ENCODE peak calls at places on chromosomes 4 and X, in ten cellular contexts. B, V, R, T, G, H, S, C, J and X are unnamed samples.
A peak's percentile ranks its signal among the peaks of the same experiment; 100 is the strongest.

GRCh38 chr4:139223682-139224317 is 46.8 kb upstream of the ELF2 start:
- DNase-seq in B (no peak), V (no peak), R (no peak), T (no peak), G (no peak), H (peak; percentile 79), S (no peak), C (no peak), J (no peak), X (no peak)

GRCh38 chr4:174635732-174636131 is 113.4 kb upstream of the HPGD start:
- DNase-seq in B (no peak), V (no peak), R (no peak), T (no peak), G (no peak), H (no peak), S (no peak), C (no peak), J (no peak), X (no peak)

GRCh38 chr4:26140150-26140898 is 180.5 kb upstream of the RBPJ start:
- DNase-seq in B (no peak), V (no peak), R (no peak), T (no peak), G (no peak), H (peak; percentile 66), S (no peak), C (no peak), J (no peak), X (no peak)

GRCh38 chr4:83618991-83619390 is 83.1 kb downstream of the GPAT3 start:
- DNase-seq in B (no peak), V (no peak), R (peak; percentile 24), T (no peak), G (no peak), H (peak; percentile 15), S (no peak), C (no peak), J (peak; percentile 62), X (no peak)

GRCh38 chrX:11750694-11751093 is 7.3 kb upstream of the MSL3 start:
- DNase-seq in B (no peak), V (no peak), R (no peak), T (no peak), G (no peak), H (no peak), S (no peak), C (no peak), J (no peak), X (no peak)

GRCh38 chr4:88653371-88653946 is 44.2 kb downstream of the NAP1L5 start:
- DNase-seq in B (no peak), V (no peak), R (no peak), T (no peak), G (no peak), H (no peak), S (no peak), C (no peak), J (no peak), X (no peak)

GRCh38 chrX:114717921-114718320 is 134.0 kb downstream of the HTR2C start:
- DNase-seq in B (no peak), V (peak; percentile 34), R (peak; percentile 15), T (no peak), G (no peak), H (no peak), S (no peak), C (no peak), J (no peak), X (no peak)

GRCh38 chr4:96729641-96730040 is 889.7 kb downstream of the PDHA2 start:
- DNase-seq in B (no peak), V (no peak), R (no peak), T (no peak), G (no peak), H (no peak), S (no peak), C (no peak), J (no peak), X (no peak)

GRCh38 chr4:120922390-120923200 is at the start of gene PRDM5:
- DNase-seq in B (peak; percentile 13), V (peak; percentile 54), R (peak; percentile 59), T (peak; percentile 27), G (no peak), H (peak; percentile 71), S (no peak), C (peak; percentile 57), J (peak; percentile 60), X (peak; percentile 47)

GRCh38 chr4:66562276-66562806 is 892.1 kb upstream of the EPHA5 start:
- DNase-seq in B (no peak), V (no peak), R (no peak), T (no peak), G (no peak), H (no peak), S (no peak), C (no peak), J (no peak), X (no peak)

GRCh38 chr4:141352775-141353544 is 132.3 kb downstream of the ZNF330 start:
- DNase-seq in B (no peak), V (no peak), R (no peak), T (no peak), G (no peak), H (peak; percentile 54), S (no peak), C (no peak), J (no peak), X (no peak)

GRCh38 chr4:110245567-110245966 is 47.2 kb upstream of the ELOVL6 start:
- DNase-seq in B (no peak), V (no peak), R (no peak), T (no peak), G (no peak), H (peak; percentile 62), S (no peak), C (no peak), J (no peak), X (no peak)

GRCh38 chrX:22373766-22374165 is 101.1 kb downstream of the CBLL2 start:
- DNase-seq in B (no peak), V (no peak), R (no peak), T (no peak), G (no peak), H (no peak), S (no peak), C (no peak), J (no peak), X (no peak)

GRCh38 chr4:80183196-80184052 is 13.9 kb upstream of the PRDM8 start:
- DNase-seq in B (no peak), V (no peak), R (peak; percentile 29), T (no peak), G (peak; percentile 53), H (no peak), S (peak; percentile 20), C (no peak), J (no peak), X (no peak)

GRCh38 chrX:38117485-38117884 is 103.2 kb downstream of the SRPX start:
- DNase-seq in B (no peak), V (no peak), R (no peak), T (no peak), G (no peak), H (peak; percentile 17), S (no peak), C (peak; percentile 37), J (no peak), X (peak; percentile 77)

GRCh38 chr4:154049457-154050181 is 260.7 kb upstream of the SFRP2 start:
- DNase-seq in B (no peak), V (peak; percentile 22), R (peak; percentile 8), T (no peak), G (no peak), H (peak; percentile 69), S (no peak), C (peak; percentile 61), J (no peak), X (no peak)

GRCh38 chrX:34942496-34942895 is at the start of gene FAM47B:
- DNase-seq in B (no peak), V (no peak), R (no peak), T (no peak), G (no peak), H (no peak), S (no peak), C (no peak), J (no peak), X (no peak)

GRCh38 chrX:40153335-40154221 is 55.8 kb upstream of the BCOR start:
- DNase-seq in B (no peak), V (peak; percentile 46), R (no peak), T (no peak), G (peak; percentile 22), H (peak; percentile 52), S (peak; percentile 54), C (peak; percentile 65), J (peak; percentile 71), X (no peak)